ENCODE peak calls at places on chromosomes 6 and 20, in eight cellular contexts. P is prostate gland, Q is Calu3, X is neural crest cell, E is GM06990, D is mesothelial cell of epicardium, R is right lobe of liver, T is thoracic aorta. F is an unnamed sample.

GRCh38 chr20:59938221-59938620 is 1.9 kb downstream of the PPP1R3D start:
- DNase-seq in X (no peak), T (no peak), E (no peak), R (no peak), P (no peak), D (no peak), Q (no peak), F (no peak)

GRCh38 chr6:42403415-42403814 is 48.3 kb downstream of the TRERF1 start:
- DNase-seq in E (no peak), R (no peak), Q (no peak), D (no peak), X (no peak), T (no peak), P (no peak), F (no peak)

GRCh38 chr6:79812195-79812594 is 135.2 kb downstream of the ELOVL4 start:
- DNase-seq in P (no peak), E (no peak), Q (no peak), R (no peak), T (no peak), X (no peak), D (no peak), F (no peak)

GRCh38 chr20:38083338-38084048 is 49.9 kb downstream of the RPRD1B start:
- DNase-seq in R (no peak), X (no peak), P (no peak), D (no peak), E (no peak), Q (no peak), T (no peak), F (no peak)

GRCh38 chr20:4637081-4637797 is 84.5 kb upstream of the PRND start:
- DNase-seq in Q (no peak), R (no peak), X (no peak), D (no peak), E (no peak), T (no peak), P (no peak), F (no peak)

GRCh38 chr20:15487030-15487429 is 1086.2 kb downstream of the KIF16B start:
- DNase-seq in E (no peak), T (no peak), Q (no peak), X (no peak), P (no peak), R (no peak), D (no peak), F (no peak)

GRCh38 chr6:107962723-107963122 is 4.7 kb upstream of the SEC63 start:
- DNase-seq in P (no peak), T (no peak), Q (no peak), R (no peak), X (no peak), D (no peak), E (no peak), F (no peak)

GRCh38 chr6:40963019-40963418 is 76.0 kb downstream of the UNC5CL start:
- DNase-seq in T (no peak), P (no peak), E (no peak), Q (no peak), R (no peak), X (no peak), D (no peak), F (no peak)

GRCh38 chr6:137156650-137157049 is 16.8 kb downstream of the IL22RA2 start:
- DNase-seq in D (no peak), E (no peak), Q (no peak), P (no peak), T (no peak), X (no peak), R (no peak), F (no peak)

GRCh38 chr20:23622839-23623343 is 14.9 kb downstream of the CST3 start:
- DNase-seq in P (no peak), X (no peak), R (no peak), D (no peak), E (peak), Q (peak), T (no peak), F (no peak)

GRCh38 chr6:108587258-108588059 is 26.7 kb downstream of the FOXO3 start:
- DNase-seq in T (no peak), D (no peak), E (no peak), P (no peak), R (no peak), Q (no peak), X (no peak), F (no peak)

GRCh38 chr6:167663784-167664432 is 162.8 kb upstream of the AFDN start:
- DNase-seq in E (no peak), X (no peak), D (no peak), R (no peak), P (no peak), Q (no peak), T (no peak), F (peak)

GRCh38 chr20:51361258-51361657 is 181.3 kb downstream of the NFATC2 start:
- DNase-seq in P (no peak), Q (no peak), X (no peak), D (no peak), R (no peak), E (no peak), T (no peak), F (no peak)

GRCh38 chr6:53903357-53903756 is 108.6 kb downstream of the LRRC1 start:
- DNase-seq in X (no peak), D (no peak), E (no peak), T (no peak), Q (no peak), P (no peak), R (no peak), F (no peak)

GRCh38 chr6:11702039-11702795 is 76.4 kb downstream of the ADTRP start:
- DNase-seq in D (no peak), R (no peak), E (no peak), P (no peak), Q (peak), T (no peak), X (no peak), F (no peak)

GRCh38 chr6:163751032-163751525 is 336.6 kb downstream of the QKI start:
- DNase-seq in X (no peak), D (no peak), Q (no peak), P (no peak), E (no peak), R (no peak), T (no peak), F (no peak)

GRCh38 chr6:169937389-169938261 is 186.2 kb downstream of the ERMARD start:
- DNase-seq in T (no peak), E (no peak), Q (no peak), D (no peak), X (no peak), R (no peak), P (no peak), F (no peak)

GRCh38 chr6:44233560-44234100 is 10.2 kb downstream of the SLC29A1 start:
- DNase-seq in X (no peak), R (no peak), Q (no peak), P (no peak), D (no peak), T (no peak), E (no peak), F (peak)

GRCh38 chr20:57824909-57825308 is 115.1 kb upstream of the PMEPA1 start:
- DNase-seq in X (no peak), T (no peak), R (no peak), P (no peak), Q (no peak), D (no peak), E (no peak), F (peak)

DNA sequence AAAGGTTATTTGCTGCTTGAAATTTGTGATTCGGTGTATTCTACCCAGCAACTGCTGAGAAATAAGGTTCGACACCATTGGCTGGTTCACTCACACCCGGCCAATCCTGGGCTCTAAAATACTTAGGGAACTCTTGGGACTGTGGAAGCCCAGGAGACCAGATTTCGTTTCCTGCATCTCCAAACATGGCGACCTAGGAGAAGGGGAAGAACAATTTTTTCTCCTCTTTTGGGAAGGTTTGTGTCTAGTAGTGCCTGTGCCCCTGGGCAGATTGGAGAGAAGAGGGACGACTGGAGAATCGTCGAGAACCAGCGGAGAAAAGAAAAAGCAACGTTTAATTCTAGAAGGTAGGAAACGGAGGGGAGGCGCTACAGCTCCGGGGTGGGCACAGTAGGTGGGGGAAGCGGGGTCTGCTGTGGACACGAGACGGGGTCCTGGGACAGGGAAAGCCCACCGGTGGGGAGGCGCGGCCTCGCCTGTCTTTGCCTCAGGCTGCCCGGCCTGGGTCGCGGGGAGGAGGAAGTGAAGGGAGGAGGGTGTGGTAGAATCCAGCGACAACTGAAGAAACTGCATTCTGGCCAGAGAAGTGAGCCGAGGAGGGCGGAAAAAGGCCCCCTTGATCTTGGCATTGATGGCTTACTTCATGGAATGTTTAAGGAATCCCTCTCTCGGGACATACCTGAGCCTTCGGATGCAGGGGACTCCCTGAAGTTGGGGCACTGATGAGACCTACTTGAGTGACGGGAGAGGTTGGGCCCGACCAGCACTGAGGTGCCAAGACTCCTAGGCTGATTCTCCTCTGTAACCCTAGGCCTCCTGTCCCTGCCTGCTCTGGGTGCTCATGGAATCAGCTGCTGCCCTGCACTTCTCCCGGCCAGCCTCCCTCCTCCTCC is at the start of gene BTN2A1:
- DNase-seq in T (peak), Q (peak), E (peak), X (peak), P (peak), D (peak), R (peak), F (no peak)
- TF ChIP-seq CTCF in T (no peak), Q (no peak), E (no peak), X (no peak), P (no peak), D (no peak), R (no peak), F (peak)

GRCh38 chr6:66200390-66200789 is 493.4 kb upstream of the EYS start:
- DNase-seq in R (no peak), Q (no peak), T (no peak), D (no peak), E (no peak), P (no peak), X (no peak), F (no peak)

GRCh38 chr6:66198062-66198624 is 491.1 kb upstream of the EYS start:
- DNase-seq in D (no peak), E (no peak), P (no peak), X (peak), T (no peak), Q (no peak), R (no peak), F (no peak)

DNA sequence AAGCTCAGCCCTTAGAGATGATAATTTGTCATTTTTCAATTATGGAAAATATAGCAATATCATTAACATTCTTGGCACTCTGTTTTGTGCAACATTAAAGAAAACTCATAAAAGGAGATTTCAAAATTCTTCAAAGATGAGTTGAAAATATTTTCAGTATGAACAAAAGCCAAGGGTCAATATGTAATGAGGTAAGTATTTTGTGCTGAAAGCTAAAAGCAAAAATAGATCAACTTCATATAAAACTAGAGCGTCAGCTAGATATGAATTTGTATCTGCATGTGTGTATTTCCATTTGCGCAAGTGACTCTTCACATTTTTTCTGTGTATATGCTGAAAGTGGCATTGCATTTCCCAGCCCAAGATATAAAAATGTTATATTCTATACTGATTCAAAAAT is 492.1 kb upstream of the EYS start:
- DNase-seq in R (no peak), X (no peak), D (no peak), P (no peak), T (no peak), Q (no peak), E (no peak), F (no peak)
- TF ChIP-seq CTCF in R (no peak), X (no peak), D (no peak), P (no peak), T (no peak), Q (no peak), E (no peak), F (no peak)

DNA sequence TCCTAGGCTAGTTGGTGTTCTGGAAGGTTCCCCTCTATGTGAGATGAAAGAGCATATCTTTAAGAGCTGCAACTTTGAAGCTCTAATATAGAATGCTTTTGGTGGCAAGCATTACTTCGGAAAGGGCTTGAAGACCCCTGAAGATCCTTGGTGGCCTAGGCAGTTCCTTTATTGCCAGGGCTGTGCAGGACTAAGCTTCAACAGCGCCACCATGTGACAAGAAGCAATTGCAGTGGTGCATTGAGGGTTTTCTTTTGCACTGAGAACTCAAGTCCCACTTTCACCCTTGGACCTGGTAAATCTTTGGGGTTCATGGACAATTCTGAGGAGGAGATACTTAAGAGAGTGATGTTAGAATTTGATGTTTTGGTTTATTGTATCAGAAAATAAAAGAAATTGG is 237.4 kb upstream of the GMDS start:
- DNase-seq in E (no peak), D (no peak), T (no peak), R (no peak), Q (no peak), P (no peak), X (no peak), F (no peak)
- TF ChIP-seq CTCF in E (no peak), D (no peak), T (no peak), R (no peak), Q (no peak), P (no peak), X (no peak), F (peak)

DNA sequence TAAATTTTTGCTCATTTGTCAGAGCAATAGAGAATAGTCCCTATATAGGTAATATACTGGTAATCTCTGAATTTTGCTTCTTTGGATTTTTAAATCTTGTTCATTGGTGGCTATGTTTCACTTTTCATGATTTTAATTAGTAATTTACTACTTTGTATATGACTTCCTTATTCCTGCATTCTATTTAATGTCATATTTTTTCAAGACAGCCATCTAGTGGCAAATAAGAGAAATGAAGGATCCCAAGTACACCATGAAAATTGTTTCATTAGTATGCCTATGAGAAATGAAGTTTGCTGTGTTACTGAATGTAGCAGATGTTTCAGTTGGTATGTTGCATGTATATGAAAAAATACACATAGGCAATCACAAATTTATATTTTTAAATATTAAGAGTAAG is 82.4 kb downstream of the ZNF292 start:
- DNase-seq in D (no peak), R (no peak), Q (no peak), P (no peak), E (peak), X (no peak), T (no peak), F (no peak)
- TF ChIP-seq CTCF in D (peak), R (peak), Q (peak), P (peak), E (peak), X (peak), T (peak), F (peak)

F was measured in chondrocyte.